ENCODE peak calls at places on chromosomes 16 and 17, in six cellular contexts. N is lung; W is C1 segment of cervical spinal cord; C is NAMALWA; S is Caco-2; K is stimulated activated CD4-positive, alpha-beta T cell treated with anti-CD3 and anti-CD28 coated beads, Interleukin-1b, Interleukin-23, amount 100 ng/mL, for 4 hours. Q is an unnamed sample.

GRCh38 chr17:47315451-47316266 is 8.1 kb upstream of the EFCAB13 start:
- DNase-seq in N (no peak), W (no peak), C (peak; percentile 83), S (no peak), K (no peak), Q (peak; percentile 89)

GRCh38 chr16:86863609-86864008 is 285.3 kb downstream of the FOXL1 start:
- DNase-seq in N (no peak), W (no peak), C (no peak), S (no peak), K (no peak), Q (no peak)

GRCh38 chr17:44001461-44001920 is 2.9 kb upstream of the NAGS start:
- DNase-seq in N (no peak), W (no peak), C (no peak), S (no peak), K (no peak), Q (no peak)

GRCh38 chr17:12928736-12929135 is 89.1 kb downstream of the ELAC2 start:
- DNase-seq in N (no peak), W (no peak), C (no peak), S (no peak), K (no peak), Q (peak; percentile 72)

GRCh38 chr17:66091440-66092080 is 100.4 kb downstream of the CEP112 start:
- DNase-seq in N (no peak), W (no peak), C (no peak), S (no peak), K (no peak), Q (no peak)

GRCh38 chr16:24052466-24053324 is 203.4 kb upstream of the CACNG3 start:
- DNase-seq in N (no peak), W (no peak), C (no peak), S (no peak), K (no peak), Q (no peak)

GRCh38 chr17:39904990-39905288 is 13.5 kb downstream of the GSDMB start:
- DNase-seq in N (no peak), W (no peak), C (no peak), S (no peak), K (no peak), Q (no peak)

GRCh38 chr16:69371564-69371963 is 14.2 kb downstream of the TERF2 start:
- DNase-seq in N (no peak), W (no peak), C (peak; percentile 93), S (no peak), K (no peak), Q (no peak)

GRCh38 chr16:14501331-14502255 is 128.5 kb downstream of the PARN start:
- DNase-seq in N (peak; percentile 84), W (peak; percentile 83), C (no peak), S (peak; percentile 49), K (no peak), Q (no peak)

GRCh38 chr17:32158870-32159585 is 16.7 kb downstream of the RHOT1 start:
- DNase-seq in N (no peak), W (peak; percentile 22), C (no peak), S (no peak), K (no peak), Q (no peak)

GRCh38 chr16:54135361-54136275 is 151.0 kb downstream of the IRX3 start:
- DNase-seq in N (no peak), W (no peak), C (no peak), S (no peak), K (no peak), Q (no peak)

GRCh38 chr17:63701477-63702222 is 1.7 kb upstream of the LIMD2 start:
- DNase-seq in N (no peak), W (peak; percentile 23), C (peak; percentile 76), S (no peak), K (peak; percentile 63), Q (peak; percentile 88)

GRCh38 chr17:60439501-60439900 is 17.2 kb downstream of the CHCT1 start:
- DNase-seq in N (no peak), W (no peak), C (no peak), S (no peak), K (no peak), Q (no peak)

GRCh38 chr17:38870259-38871165 is 654 bp downstream of the LASP1 start:
- DNase-seq in N (peak; percentile 75), W (peak; percentile 75), C (peak; percentile 68), S (peak; percentile 72), K (peak; percentile 46), Q (peak; percentile 91)

GRCh38 chr16:81315271-81316175 is 761 bp downstream of the GAN start:
- DNase-seq in N (peak; percentile 51), W (peak; percentile 39), C (peak; percentile 64), S (peak; percentile 51), K (peak; percentile 32), Q (peak; percentile 58)

GRCh38 chr16:82633964-82634600 is 7.3 kb downstream of the CDH13 start:
- DNase-seq in N (no peak), W (peak; percentile 74), C (no peak), S (no peak), K (no peak), Q (no peak)

GRCh38 chr17:81434079-81434478 is 38.8 kb downstream of the BAHCC1 start:
- DNase-seq in N (no peak), W (no peak), C (no peak), S (no peak), K (no peak), Q (no peak)

GRCh38 chr16:1794908-1795666 is 1.6 kb upstream of the IGFALS start:
- DNase-seq in N (no peak), W (no peak), C (no peak), S (no peak), K (no peak), Q (no peak)

GRCh38 chr17:48915459-48916282 is 7.5 kb downstream of the UBE2Z start:
- DNase-seq in N (peak; percentile 31), W (no peak), C (peak; percentile 47), S (no peak), K (peak; percentile 30), Q (peak; percentile 35)

GRCh38 chr17:4591529-4591928 is 7.2 kb downstream of the SMTNL2 start:
- DNase-seq in N (no peak), W (no peak), C (no peak), S (no peak), K (no peak), Q (no peak)

GRCh38 chr16:5064915-5065314 is 841 bp downstream of the C16orf89 start:
- DNase-seq in N (peak; percentile 87), W (no peak), C (no peak), S (no peak), K (no peak), Q (no peak)

GRCh38 chr17:699350-699749 is 15.3 kb downstream of the VPS53 start:
- DNase-seq in N (no peak), W (no peak), C (no peak), S (no peak), K (no peak), Q (no peak)

Q was measured in Karpas-422.